ENCODE peak calls at places on chromosome 12, in seven cellular contexts. Z, J, A, N, T, M and H are unnamed samples.

GRCh38 chr12:109875572-109876131 is 4.7 kb downstream of the GLTP start:
- DNase-seq in Z (no peak), A (no peak), J (no peak), N (no peak), M (peak; percentile 13), T (no peak), H (peak; percentile 39)

GRCh38 chr12:88553941-88554658 is 26.2 kb downstream of the KITLG start:
- DNase-seq in A (peak; percentile 62), M (peak; percentile 12), T (no peak), J (no peak), N (no peak), Z (no peak), H (no peak)

GRCh38 chr12:90741611-90742010 is 213.4 kb downstream of the CCER1 start:
- DNase-seq in J (no peak), N (no peak), A (no peak), M (no peak), Z (no peak), T (no peak), H (no peak)

GRCh38 chr12:104187446-104188155 is 28.0 kb upstream of the TXNRD1 start:
- DNase-seq in A (no peak), J (peak; percentile 45), Z (no peak), T (no peak), N (no peak), M (no peak), H (no peak)

GRCh38 chr12:65279387-65280112 is 1.1 kb downstream of the MSRB3 start:
- DNase-seq in A (no peak), N (no peak), J (no peak), T (no peak), M (no peak), Z (no peak), H (no peak)

GRCh38 chr12:117330441-117331113 is 30.8 kb downstream of the NOS1 start:
- DNase-seq in M (no peak), J (no peak), A (no peak), N (no peak), Z (no peak), T (no peak), H (no peak)

GRCh38 chr12:67919406-67919805 is 69.8 kb upstream of the IFNG-AS1 start:
- DNase-seq in J (no peak), A (no peak), T (no peak), Z (no peak), N (no peak), M (no peak), H (no peak)

GRCh38 chr12:66074561-66074960 is 56.0 kb downstream of the LLPH start:
- DNase-seq in T (no peak), N (no peak), Z (no peak), M (no peak), J (no peak), A (peak; percentile 12), H (no peak)

GRCh38 chr12:110281549-110282342 is 699 bp downstream of the ATP2A2 start:
- DNase-seq in N (peak; percentile 60), J (peak; percentile 72), Z (peak; percentile 75), T (no peak), A (no peak), M (peak; percentile 92), H (peak; percentile 48)

GRCh38 chr12:85680881-85681280 is 155.3 kb downstream of the RASSF9 start:
- DNase-seq in M (no peak), A (no peak), N (no peak), T (no peak), J (no peak), Z (no peak), H (no peak)

GRCh38 chr12:89183985-89184435 is 168.3 kb downstream of the DUSP6 start:
- DNase-seq in N (no peak), Z (no peak), M (no peak), J (no peak), A (no peak), T (no peak), H (no peak)

DNA sequence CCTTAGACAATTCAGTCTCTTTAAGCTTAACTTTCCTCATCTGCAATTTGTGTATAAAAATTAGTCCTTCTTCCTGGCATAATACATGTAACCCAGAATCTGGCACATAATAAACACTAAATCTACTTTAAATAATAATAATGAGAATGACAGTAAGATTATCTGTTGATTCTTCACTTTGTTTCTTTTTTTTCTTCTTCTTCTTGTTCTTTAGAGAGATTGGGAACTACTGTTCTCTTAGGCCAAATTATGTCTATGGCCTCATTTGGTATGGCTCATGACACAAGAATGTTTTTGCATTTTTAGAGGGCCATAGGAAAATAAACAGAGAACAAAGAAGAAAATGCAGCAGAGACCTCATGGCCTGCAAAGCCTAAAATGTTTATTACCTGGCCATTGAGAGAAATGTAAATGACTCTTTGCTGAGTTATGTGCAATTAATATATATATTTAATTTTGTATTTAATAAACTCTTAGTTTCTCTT is 275.8 kb downstream of the SLC6A15 start:
- DNase-seq in T (no peak), Z (no peak), N (no peak), A (no peak), J (no peak), M (no peak), H (no peak)
- TF ChIP-seq TAF1 in T (no peak), Z (no peak), N (no peak), A (no peak), J (no peak), M (no peak), H (no peak)

GRCh38 chr12:82554529-82554928 is 132.2 kb upstream of the TMTC2 start:
- DNase-seq in A (no peak), M (no peak), Z (no peak), N (no peak), T (peak; percentile 36), J (no peak), H (no peak)
- TF ChIP-seq TAF1 in A (no peak), M (no peak), Z (no peak), N (no peak), T (no peak), J (no peak), H (no peak)

DNA sequence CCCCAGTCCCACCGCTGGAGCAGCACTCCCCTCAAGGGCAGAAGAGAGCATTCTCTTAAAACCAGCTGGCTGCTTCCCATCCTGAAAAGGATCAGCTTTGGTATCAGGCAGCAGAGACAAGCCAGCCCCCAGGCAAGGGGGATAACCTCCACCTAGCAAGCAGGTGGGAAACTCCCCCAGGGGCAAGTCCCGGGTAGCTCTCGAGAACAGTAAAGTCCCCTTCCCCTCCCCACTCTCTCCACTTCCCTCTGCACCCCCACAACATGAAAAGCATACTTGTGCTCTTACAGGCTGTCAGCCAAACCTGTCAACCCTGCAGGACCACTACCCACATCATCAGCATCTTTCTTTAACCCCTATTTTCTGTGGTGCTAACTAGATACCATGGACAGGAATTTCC is 254.0 kb downstream of the NTF3 start:
- DNase-seq in J (no peak), N (no peak), A (no peak), T (no peak), Z (no peak), M (no peak), H (no peak)
- TF ChIP-seq TAF1 in J (no peak), N (no peak), A (no peak), T (no peak), Z (no peak), M (no peak), H (no peak)

GRCh38 chr12:18206198-18206597 is 55.1 kb upstream of the PIK3C2G start:
- DNase-seq in M (no peak), N (no peak), T (no peak), A (no peak), Z (no peak), J (no peak), H (no peak)
- TF ChIP-seq TAF1 in M (no peak), N (no peak), T (no peak), A (no peak), Z (no peak), J (no peak), H (no peak)

GRCh38 chr12:124508323-124509096 is 58.9 kb downstream of the NCOR2 start:
- DNase-seq in Z (peak; percentile 59), J (no peak), N (no peak), A (no peak), M (no peak), T (no peak), H (peak; percentile 76)
- TF ChIP-seq TAF1 in Z (no peak), J (no peak), N (no peak), A (no peak), M (no peak), T (no peak), H (no peak)

DNA sequence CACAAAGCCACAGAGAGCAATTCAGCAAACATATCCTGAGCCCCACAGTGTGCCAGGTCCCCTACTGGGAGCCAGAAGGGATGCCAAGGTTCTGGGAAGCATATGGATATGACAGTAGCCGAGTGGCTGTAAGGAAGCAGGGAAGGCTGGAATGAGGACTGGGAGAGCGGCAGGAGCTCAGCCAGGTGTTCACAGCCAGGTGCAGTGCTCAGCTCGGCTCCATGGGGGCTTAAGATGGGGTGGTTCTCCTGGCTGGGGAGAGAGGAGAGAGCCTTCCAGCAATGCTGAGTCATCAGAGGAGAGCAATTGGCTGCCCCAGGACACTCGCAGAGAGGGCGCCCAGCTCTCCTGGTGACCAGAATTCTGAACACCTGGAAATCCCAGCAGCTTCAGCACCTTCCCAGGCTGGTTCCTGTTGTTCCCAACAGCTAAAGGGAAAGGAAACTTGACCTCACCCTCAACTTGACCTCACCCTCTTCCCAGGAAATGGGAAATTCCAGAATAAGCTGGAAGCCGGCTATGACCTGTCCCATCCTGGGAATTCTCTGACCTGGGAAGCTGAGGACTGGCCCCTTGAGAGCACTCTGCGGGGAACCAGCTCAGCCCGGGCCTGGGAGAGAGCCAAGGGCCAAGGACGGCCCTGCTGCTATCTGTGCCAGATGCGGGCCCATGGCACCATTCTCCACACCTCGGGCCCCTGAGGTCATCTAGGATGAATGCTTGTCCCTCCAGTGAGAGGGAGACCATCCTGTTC is 34.6 kb downstream of the SLC6A12 start:
- DNase-seq in T (no peak), J (no peak), M (no peak), N (no peak), A (no peak), Z (no peak), H (no peak)
- TF ChIP-seq TAF1 in T (no peak), J (no peak), M (no peak), N (no peak), A (no peak), Z (no peak), H (no peak)

DNA sequence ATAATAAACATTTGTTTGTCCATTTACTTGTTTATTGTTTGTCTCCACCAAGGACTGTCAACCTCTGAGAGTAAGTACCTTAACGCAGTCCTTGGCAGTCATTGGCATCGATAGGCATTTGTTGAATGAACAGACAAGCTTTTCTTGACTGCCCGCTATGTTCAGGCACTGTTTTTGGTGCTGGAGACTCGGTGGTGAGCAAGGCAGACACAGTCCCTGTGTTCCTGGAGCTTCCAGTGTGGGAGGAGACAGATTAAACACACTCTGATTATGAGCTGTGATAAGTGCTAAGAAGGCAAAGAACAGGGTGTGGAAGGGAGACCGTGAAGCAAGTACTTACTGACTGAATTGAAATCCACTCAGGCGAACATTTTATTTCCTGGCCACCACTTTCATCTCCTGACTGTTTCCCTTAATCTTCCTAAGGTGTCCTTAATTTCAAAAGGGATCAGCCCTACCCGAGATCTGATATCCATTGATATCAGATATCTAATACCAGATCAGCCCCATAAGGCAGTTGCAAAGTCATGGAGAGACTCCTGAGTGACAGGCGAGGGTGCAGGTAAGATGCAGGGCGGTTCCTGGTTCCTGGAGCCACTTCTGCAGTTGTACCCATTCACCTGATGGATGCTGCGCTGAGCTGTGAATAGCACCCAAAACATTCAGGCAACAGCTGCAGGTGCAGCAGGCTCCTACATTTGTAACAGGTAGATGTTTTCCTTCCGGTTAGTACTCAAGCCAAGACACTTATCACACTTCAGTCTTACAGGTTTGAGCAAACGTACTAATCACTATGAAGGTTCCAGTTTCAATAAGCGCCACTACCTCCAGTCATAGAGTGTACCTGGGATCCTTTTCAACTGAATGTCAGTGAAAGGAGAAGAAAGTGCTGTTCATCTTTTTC is 1.5 kb downstream of the ATP6V0A2 start:
- DNase-seq in J (no peak), Z (peak; percentile 65), N (no peak), M (peak; percentile 27), A (peak; percentile 16), T (no peak), H (no peak)
- TF ChIP-seq TAF1 in J (no peak), Z (peak; percentile 29), N (no peak), M (no peak), A (no peak), T (no peak), H (peak; percentile 30)

GRCh38 chr12:96225003-96225855 is 31.1 kb downstream of the ELK3 start:
- DNase-seq in T (no peak), J (no peak), M (peak; percentile 43), N (no peak), A (no peak), Z (no peak), H (no peak)
- TF ChIP-seq TAF1 in T (no peak), J (no peak), M (no peak), N (no peak), A (no peak), Z (no peak), H (no peak)